ENCODE peak calls at places on chromosome 14, in four cellular contexts. One of them, this sample, is unnamed.
A peak's percentile ranks its signal among the peaks of the same experiment; 100 is the strongest.

GRCh38 chr14:98161366-98161765 is 1110.6 kb downstream of the BCL11B start:
- DNase-seq in transverse colon: no peak
- DNase-seq in upper lobe of left lung: no peak
- DNase-seq in breast epithelium: peak; percentile 39
- DNase-seq in this sample: no peak

GRCh38 chr14:21652209-21652808 is 1.3 kb upstream of the OR4E2 start:
- DNase-seq in transverse colon: peak; percentile 20
- DNase-seq in upper lobe of left lung: no peak
- DNase-seq in breast epithelium: no peak
- DNase-seq in this sample: no peak

GRCh38 chr14:96106891-96107290 is 67.7 kb downstream of the C14orf132 start:
- DNase-seq in transverse colon: no peak
- DNase-seq in upper lobe of left lung: peak; percentile 48
- DNase-seq in breast epithelium: no peak
- DNase-seq in this sample: peak; percentile 55

GRCh38 chr14:95533391-95533821 is 1.4 kb upstream of the GLRX5 start:
- DNase-seq in transverse colon: no peak
- DNase-seq in upper lobe of left lung: no peak
- DNase-seq in breast epithelium: peak; percentile 15
- DNase-seq in this sample: no peak

GRCh38 chr14:52790756-52791203 is 627 bp downstream of the GNPNAT1 start:
- DNase-seq in transverse colon: no peak
- DNase-seq in upper lobe of left lung: no peak
- DNase-seq in breast epithelium: no peak
- DNase-seq in this sample: peak; percentile 77

GRCh38 chr14:27050195-27050594 is 452.4 kb upstream of the NOVA1 start:
- DNase-seq in transverse colon: no peak
- DNase-seq in upper lobe of left lung: no peak
- DNase-seq in breast epithelium: no peak
- DNase-seq in this sample: no peak

GRCh38 chr14:31243860-31244259 is 36.3 kb upstream of the HECTD1 start:
- DNase-seq in transverse colon: peak; percentile 74
- DNase-seq in upper lobe of left lung: no peak
- DNase-seq in breast epithelium: no peak
- DNase-seq in this sample: no peak

GRCh38 chr14:33964599-33965317 is 13.9 kb upstream of the EGLN3 start:
- DNase-seq in transverse colon: no peak
- DNase-seq in upper lobe of left lung: no peak
- DNase-seq in breast epithelium: no peak
- DNase-seq in this sample: no peak

GRCh38 chr14:42504433-42504832 is 897.8 kb downstream of the LRFN5 start:
- DNase-seq in transverse colon: no peak
- DNase-seq in upper lobe of left lung: no peak
- DNase-seq in breast epithelium: no peak
- DNase-seq in this sample: no peak

GRCh38 chr14:85054178-85054577 is 475.8 kb upstream of the FLRT2 start:
- DNase-seq in transverse colon: no peak
- DNase-seq in upper lobe of left lung: no peak
- DNase-seq in breast epithelium: no peak
- DNase-seq in this sample: no peak

GRCh38 chr14:21245813-21246212 is 23.4 kb downstream of the HNRNPC start:
- DNase-seq in transverse colon: no peak
- DNase-seq in upper lobe of left lung: no peak
- DNase-seq in breast epithelium: no peak
- DNase-seq in this sample: no peak

GRCh38 chr14:24784981-24785380 is 151.0 kb upstream of the GZMB start:
- DNase-seq in transverse colon: no peak
- DNase-seq in upper lobe of left lung: no peak
- DNase-seq in breast epithelium: no peak
- DNase-seq in this sample: no peak

GRCh38 chr14:39432619-39433451 is 602 bp upstream of the FBXO33 start:
- DNase-seq in transverse colon: peak; percentile 95
- DNase-seq in upper lobe of left lung: peak; percentile 97
- DNase-seq in breast epithelium: peak; percentile 91
- DNase-seq in this sample: peak; percentile 93
- TF ChIP-seq POLR2AphosphoS5 in transverse colon: peak; percentile 88
- TF ChIP-seq POLR2AphosphoS5 in upper lobe of left lung: peak; percentile 77
- TF ChIP-seq POLR2AphosphoS5 in breast epithelium: peak; percentile 63
- TF ChIP-seq POLR2AphosphoS5 in this sample: no peak

GRCh38 chr14:58297412-58297761 is 968 bp upstream of the ARID4A start:
- DNase-seq in transverse colon: no peak
- DNase-seq in upper lobe of left lung: no peak
- DNase-seq in breast epithelium: no peak
- DNase-seq in this sample: peak; percentile 71

GRCh38 chr14:58299665-58300202 is 1.4 kb downstream of the ARID4A start:
- DNase-seq in transverse colon: no peak
- DNase-seq in upper lobe of left lung: no peak
- DNase-seq in breast epithelium: no peak
- DNase-seq in this sample: no peak

GRCh38 chr14:58297762-58298476 is 436 bp upstream of the ARID4A start:
- DNase-seq in transverse colon: peak; percentile 99
- DNase-seq in upper lobe of left lung: peak; percentile 94
- DNase-seq in breast epithelium: peak; percentile 99
- DNase-seq in this sample: peak; percentile 99

GRCh38 chr14:58298880-58299664 is 717 bp downstream of the ARID4A start:
- DNase-seq in transverse colon: peak; percentile 45
- DNase-seq in upper lobe of left lung: peak; percentile 91
- DNase-seq in breast epithelium: peak; percentile 42
- DNase-seq in this sample: peak; percentile 74

DNA sequence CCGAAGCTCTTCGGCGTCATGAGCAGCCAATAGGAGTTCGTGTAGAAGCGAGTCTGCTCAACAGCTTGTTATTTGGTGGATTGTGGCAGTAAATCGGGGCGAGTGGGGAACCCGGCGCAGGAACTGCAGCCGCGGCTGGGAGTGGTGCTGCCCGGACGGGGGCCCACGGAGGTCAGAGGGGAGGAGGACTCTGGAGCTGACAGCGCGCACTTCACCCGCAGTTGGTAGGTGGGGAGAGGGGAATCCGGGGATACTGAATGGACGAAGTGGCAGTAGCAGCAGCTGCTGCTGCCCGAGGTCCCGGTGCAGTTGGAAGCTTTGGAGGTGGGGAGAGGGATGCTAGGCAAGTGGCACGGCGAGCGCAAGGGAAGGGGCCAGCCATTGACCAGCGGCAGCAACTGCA is at the start of gene ARID4A:
- DNase-seq in transverse colon: peak; percentile 92
- DNase-seq in upper lobe of left lung: peak; percentile 90
- DNase-seq in breast epithelium: no peak
- DNase-seq in this sample: peak; percentile 94
- TF ChIP-seq POLR2AphosphoS5 in transverse colon: peak; percentile 97
- TF ChIP-seq POLR2AphosphoS5 in upper lobe of left lung: peak; percentile 79
- TF ChIP-seq POLR2AphosphoS5 in breast epithelium: peak; percentile 65
- TF ChIP-seq POLR2AphosphoS5 in this sample: peak; percentile 82

GRCh38 chr14:54188036-54188666 is 208.7 kb upstream of the CDKN3 start:
- DNase-seq in transverse colon: no peak
- DNase-seq in upper lobe of left lung: peak; percentile 37
- DNase-seq in breast epithelium: no peak
- DNase-seq in this sample: no peak
- TF ChIP-seq POLR2AphosphoS5 in transverse colon: no peak
- TF ChIP-seq POLR2AphosphoS5 in upper lobe of left lung: no peak
- TF ChIP-seq POLR2AphosphoS5 in breast epithelium: no peak
- TF ChIP-seq POLR2AphosphoS5 in this sample: no peak

GRCh38 chr14:61233436-61233956 is 47.6 kb downstream of the TMEM30B start:
- DNase-seq in transverse colon: no peak
- DNase-seq in upper lobe of left lung: no peak
- DNase-seq in breast epithelium: no peak
- DNase-seq in this sample: no peak
- TF ChIP-seq POLR2AphosphoS5 in transverse colon: no peak
- TF ChIP-seq POLR2AphosphoS5 in upper lobe of left lung: no peak
- TF ChIP-seq POLR2AphosphoS5 in breast epithelium: no peak
- TF ChIP-seq POLR2AphosphoS5 in this sample: no peak

GRCh38 chr14:76208340-76208739 is 56.6 kb downstream of the GPATCH2L start:
- DNase-seq in transverse colon: no peak
- DNase-seq in upper lobe of left lung: no peak
- DNase-seq in breast epithelium: no peak
- DNase-seq in this sample: no peak
- TF ChIP-seq POLR2AphosphoS5 in transverse colon: no peak
- TF ChIP-seq POLR2AphosphoS5 in upper lobe of left lung: no peak
- TF ChIP-seq POLR2AphosphoS5 in breast epithelium: no peak
- TF ChIP-seq POLR2AphosphoS5 in this sample: no peak

GRCh38 chr14:49934638-49935037 is 41.8 kb downstream of the ARF6 start:
- DNase-seq in transverse colon: no peak
- DNase-seq in upper lobe of left lung: no peak
- DNase-seq in breast epithelium: no peak
- DNase-seq in this sample: no peak
- TF ChIP-seq POLR2AphosphoS5 in transverse colon: no peak
- TF ChIP-seq POLR2AphosphoS5 in upper lobe of left lung: no peak
- TF ChIP-seq POLR2AphosphoS5 in breast epithelium: no peak
- TF ChIP-seq POLR2AphosphoS5 in this sample: no peak

DNA sequence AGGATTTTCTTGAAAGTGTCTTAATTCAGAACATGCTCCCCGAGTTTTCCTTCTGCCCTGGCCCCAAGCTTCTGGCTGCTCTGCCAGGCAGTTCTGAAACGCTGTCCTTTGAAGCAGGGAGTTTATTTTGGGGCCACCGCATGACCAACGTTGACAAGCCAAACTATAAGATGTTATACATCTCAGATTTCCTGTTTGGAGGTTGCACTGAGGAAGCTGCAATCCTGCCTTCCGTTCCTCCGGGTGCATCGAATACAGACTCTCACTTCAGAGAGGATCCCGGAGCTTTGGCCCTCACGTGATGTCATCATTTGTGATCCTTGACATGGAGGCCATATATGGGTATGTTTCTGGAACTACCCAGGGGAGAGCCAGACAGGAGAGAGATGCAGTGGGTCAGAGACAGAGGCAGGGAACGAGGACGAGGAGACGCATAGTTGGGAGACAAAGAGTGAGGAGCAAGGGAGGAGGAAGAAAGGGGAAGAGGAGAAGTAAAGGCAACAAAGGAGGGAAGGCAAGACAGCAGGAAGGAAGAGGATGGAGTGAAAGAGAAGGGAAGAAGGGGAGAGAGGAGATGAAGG is at the start of gene ASB2:
- DNase-seq in transverse colon: peak; percentile 41
- DNase-seq in upper lobe of left lung: no peak
- DNase-seq in breast epithelium: peak; percentile 35
- DNase-seq in this sample: no peak
- TF ChIP-seq POLR2AphosphoS5 in transverse colon: peak; percentile 83
- TF ChIP-seq POLR2AphosphoS5 in upper lobe of left lung: no peak
- TF ChIP-seq POLR2AphosphoS5 in breast epithelium: no peak
- TF ChIP-seq POLR2AphosphoS5 in this sample: no peak

DNA sequence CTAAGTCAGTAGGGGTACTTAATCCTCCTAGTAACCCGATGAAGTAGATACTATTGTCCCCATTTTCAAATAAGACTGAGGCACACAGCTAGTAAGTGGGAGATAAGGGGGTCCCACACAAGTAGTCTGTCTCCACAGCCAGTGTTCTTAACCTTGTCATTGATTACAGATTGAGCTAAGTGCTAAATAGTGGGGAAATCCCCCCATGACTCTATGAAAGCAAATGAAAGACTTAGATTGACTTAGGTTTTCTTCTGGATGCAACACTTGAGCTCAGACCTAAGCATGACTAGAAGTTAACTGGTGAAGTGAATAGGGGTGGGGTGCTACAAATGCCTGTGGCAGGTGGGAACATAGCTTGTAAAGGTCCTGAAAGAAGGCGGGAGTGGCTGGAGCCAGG is 73.8 kb downstream of the SYNE2 start:
- DNase-seq in transverse colon: no peak
- DNase-seq in upper lobe of left lung: no peak
- DNase-seq in breast epithelium: no peak
- DNase-seq in this sample: no peak
- TF ChIP-seq POLR2AphosphoS5 in transverse colon: no peak
- TF ChIP-seq POLR2AphosphoS5 in upper lobe of left lung: no peak
- TF ChIP-seq POLR2AphosphoS5 in breast epithelium: no peak
- TF ChIP-seq POLR2AphosphoS5 in this sample: no peak

GRCh38 chr14:78921856-78922255 is 751.7 kb downstream of the NRXN3 start:
- DNase-seq in transverse colon: no peak
- DNase-seq in upper lobe of left lung: no peak
- DNase-seq in breast epithelium: no peak
- DNase-seq in this sample: no peak
- TF ChIP-seq POLR2AphosphoS5 in transverse colon: no peak
- TF ChIP-seq POLR2AphosphoS5 in upper lobe of left lung: no peak
- TF ChIP-seq POLR2AphosphoS5 in breast epithelium: no peak
- TF ChIP-seq POLR2AphosphoS5 in this sample: no peak

This sample was measured in suprapubic skin.